ENCODE peak calls at places on chromosomes 5 and 9, in five cellular contexts. J, U, C, G and Q are unnamed samples.

GRCh38 chr5:143218563-143219170 is 184.8 kb downstream of the NR3C1 start:
- DNase-seq in C (no peak), J (no peak), G (no peak), U (no peak), Q (no peak)

GRCh38 chr9:90300901-90301688 is 341.5 kb downstream of the DIRAS2 start:
- DNase-seq in C (peak; percentile 70), J (peak; percentile 87), U (no peak), G (peak; percentile 70), Q (no peak)

GRCh38 chr9:17063535-17064135 is 71.2 kb upstream of the CNTLN start:
- DNase-seq in J (peak; percentile 53), U (no peak), C (peak; percentile 23), G (peak; percentile 66), Q (peak; percentile 31)

GRCh38 chr5:95526871-95527270 is 27.9 kb downstream of the SKIC3 start:
- DNase-seq in G (no peak), U (no peak), C (no peak), J (no peak), Q (no peak)

GRCh38 chr9:108567571-108567970 is 288.2 kb downstream of the ACTL7B start:
- DNase-seq in J (no peak), C (no peak), U (no peak), G (no peak), Q (no peak)

GRCh38 chr5:116779846-116780245 is 205.2 kb upstream of the SEMA6A start:
- DNase-seq in C (no peak), U (no peak), G (no peak), J (no peak), Q (no peak)

GRCh38 chr5:54885636-54886035 is 99.8 kb downstream of the ESM1 start:
- DNase-seq in J (no peak), C (no peak), G (no peak), U (no peak), Q (no peak)

GRCh38 chr5:175617447-175617846 is 40.4 kb upstream of the HRH2 start:
- DNase-seq in J (no peak), U (no peak), C (no peak), G (no peak), Q (no peak)

GRCh38 chr9:96064838-96065481 is 189.5 kb downstream of the ERCC6L2 start:
- DNase-seq in G (no peak), J (no peak), C (no peak), U (no peak), Q (no peak)

GRCh38 chr9:97848582-97849237 is 4.3 kb upstream of the FOXE1 start:
- DNase-seq in U (no peak), G (no peak), J (peak; percentile 29), C (no peak), Q (no peak)

GRCh38 chr9:121207371-121207940 is 5.8 kb upstream of the RAB14 start:
- DNase-seq in J (no peak), C (no peak), G (no peak), U (no peak), Q (no peak)

GRCh38 chr5:153782589-153783238 is 256.0 kb downstream of the FAM114A2 start:
- DNase-seq in J (no peak), C (no peak), U (no peak), G (peak; percentile 83), Q (peak; percentile 39)

GRCh38 chr5:29543501-29543900 is 1650.0 kb upstream of the CDH6 start:
- DNase-seq in C (no peak), U (no peak), G (no peak), J (no peak), Q (no peak)

GRCh38 chr9:116208417-116209232 is 55.0 kb downstream of the PAPPA start:
- DNase-seq in G (peak; percentile 60), C (no peak), U (no peak), J (no peak), Q (no peak)

GRCh38 chr9:71755869-71756268 is 12.4 kb downstream of the CEMIP2 start:
- DNase-seq in U (no peak), C (no peak), J (no peak), G (no peak), Q (no peak)

GRCh38 chr5:147887026-147887627 is 8.6 kb downstream of the SCGB3A2 start:
- DNase-seq in U (no peak), G (peak; percentile 58), J (peak; percentile 5), C (no peak), Q (no peak)